ENCODE peak calls at places on chromosome X, in ten cellular contexts. One of them, this sample, is unnamed.

GRCh38 chrX:2572740-2573139 is 72.0 kb upstream of the DHRSX start:
- DNase-seq in colonic mucosa: no peak
- DNase-seq in stimulated activated naive B cell treated with anti-CD40 and anti-IgM and Interleukin-4, amounts not matched to agents 10 μg/mL and 1 μg/mL and 100 μg/mL, for 72 hours: no peak
- DNase-seq in NCI-H1092: no peak
- DNase-seq in GM04503: no peak
- DNase-seq in T-helper 2 cell: no peak
- DNase-seq in right atrium auricular region: no peak
- DNase-seq in breast epithelium: no peak
- DNase-seq in HFF-Myc: no peak
- DNase-seq in T-helper 1 cell: no peak
- DNase-seq in this sample: no peak

GRCh38 chrX:49165901-49166881 is 3.6 kb downstream of the MAGIX start:
- DNase-seq in stimulated activated naive B cell treated with anti-CD40 and anti-IgM and Interleukin-4, amounts not matched to agents 10 μg/mL and 1 μg/mL and 100 μg/mL, for 72 hours: peak; percentile 69
- DNase-seq in right atrium auricular region: peak; percentile 71
- DNase-seq in HFF-Myc: no peak
- DNase-seq in GM04503: no peak
- DNase-seq in T-helper 2 cell: peak; percentile 62
- DNase-seq in colonic mucosa: peak; percentile 86
- DNase-seq in NCI-H1092: peak; percentile 94
- DNase-seq in breast epithelium: peak; percentile 87
- DNase-seq in T-helper 1 cell: peak; percentile 87
- DNase-seq in this sample: no peak

GRCh38 chrX:39258331-39258730 is 457.1 kb downstream of the MID1IP1 start:
- DNase-seq in T-helper 2 cell: no peak
- DNase-seq in GM04503: no peak
- DNase-seq in stimulated activated naive B cell treated with anti-CD40 and anti-IgM and Interleukin-4, amounts not matched to agents 10 μg/mL and 1 μg/mL and 100 μg/mL, for 72 hours: no peak
- DNase-seq in right atrium auricular region: no peak
- DNase-seq in colonic mucosa: no peak
- DNase-seq in NCI-H1092: no peak
- DNase-seq in HFF-Myc: no peak
- DNase-seq in T-helper 1 cell: no peak
- DNase-seq in breast epithelium: no peak
- DNase-seq in this sample: no peak

GRCh38 chrX:78708171-78708570 is 39.3 kb upstream of the LPAR4 start:
- DNase-seq in stimulated activated naive B cell treated with anti-CD40 and anti-IgM and Interleukin-4, amounts not matched to agents 10 μg/mL and 1 μg/mL and 100 μg/mL, for 72 hours: no peak
- DNase-seq in T-helper 2 cell: no peak
- DNase-seq in HFF-Myc: peak; percentile 16
- DNase-seq in breast epithelium: no peak
- DNase-seq in T-helper 1 cell: peak; percentile 11
- DNase-seq in GM04503: no peak
- DNase-seq in NCI-H1092: no peak
- DNase-seq in colonic mucosa: peak; percentile 20
- DNase-seq in right atrium auricular region: no peak
- DNase-seq in this sample: peak; percentile 16

GRCh38 chrX:39675619-39676018 is 422.1 kb downstream of the BCOR start:
- DNase-seq in GM04503: no peak
- DNase-seq in HFF-Myc: no peak
- DNase-seq in colonic mucosa: peak; percentile 44
- DNase-seq in T-helper 1 cell: no peak
- DNase-seq in NCI-H1092: no peak
- DNase-seq in breast epithelium: no peak
- DNase-seq in T-helper 2 cell: no peak
- DNase-seq in stimulated activated naive B cell treated with anti-CD40 and anti-IgM and Interleukin-4, amounts not matched to agents 10 μg/mL and 1 μg/mL and 100 μg/mL, for 72 hours: no peak
- DNase-seq in right atrium auricular region: peak; percentile 68
- DNase-seq in this sample: no peak

GRCh38 chrX:80174925-80175574 is 160.5 kb downstream of the TBX22 start:
- DNase-seq in HFF-Myc: no peak
- DNase-seq in T-helper 1 cell: no peak
- DNase-seq in breast epithelium: no peak
- DNase-seq in GM04503: no peak
- DNase-seq in stimulated activated naive B cell treated with anti-CD40 and anti-IgM and Interleukin-4, amounts not matched to agents 10 μg/mL and 1 μg/mL and 100 μg/mL, for 72 hours: no peak
- DNase-seq in T-helper 2 cell: no peak
- DNase-seq in colonic mucosa: no peak
- DNase-seq in right atrium auricular region: peak; percentile 85
- DNase-seq in NCI-H1092: no peak
- DNase-seq in this sample: no peak

GRCh38 chrX:27619975-27620374 is 29.8 kb downstream of the DCAF8L2 start:
- DNase-seq in breast epithelium: no peak
- DNase-seq in GM04503: no peak
- DNase-seq in stimulated activated naive B cell treated with anti-CD40 and anti-IgM and Interleukin-4, amounts not matched to agents 10 μg/mL and 1 μg/mL and 100 μg/mL, for 72 hours: no peak
- DNase-seq in T-helper 2 cell: no peak
- DNase-seq in T-helper 1 cell: no peak
- DNase-seq in NCI-H1092: no peak
- DNase-seq in HFF-Myc: no peak
- DNase-seq in right atrium auricular region: no peak
- DNase-seq in colonic mucosa: no peak
- DNase-seq in this sample: no peak

GRCh38 chrX:40945366-40945713 is 139.9 kb upstream of the USP9X start:
- DNase-seq in HFF-Myc: no peak
- DNase-seq in T-helper 2 cell: no peak
- DNase-seq in NCI-H1092: no peak
- DNase-seq in breast epithelium: no peak
- DNase-seq in stimulated activated naive B cell treated with anti-CD40 and anti-IgM and Interleukin-4, amounts not matched to agents 10 μg/mL and 1 μg/mL and 100 μg/mL, for 72 hours: no peak
- DNase-seq in T-helper 1 cell: no peak
- DNase-seq in colonic mucosa: peak; percentile 46
- DNase-seq in right atrium auricular region: no peak
- DNase-seq in GM04503: no peak
- DNase-seq in this sample: no peak

GRCh38 chrX:130741584-130741983 is 161.4 kb downstream of the ENOX2 start:
- DNase-seq in HFF-Myc: no peak
- DNase-seq in GM04503: no peak
- DNase-seq in breast epithelium: no peak
- DNase-seq in colonic mucosa: no peak
- DNase-seq in T-helper 1 cell: no peak
- DNase-seq in right atrium auricular region: no peak
- DNase-seq in NCI-H1092: no peak
- DNase-seq in T-helper 2 cell: no peak
- DNase-seq in stimulated activated naive B cell treated with anti-CD40 and anti-IgM and Interleukin-4, amounts not matched to agents 10 μg/mL and 1 μg/mL and 100 μg/mL, for 72 hours: no peak
- DNase-seq in this sample: no peak

GRCh38 chrX:39616098-39616729 is 481.5 kb downstream of the BCOR start:
- DNase-seq in HFF-Myc: no peak
- DNase-seq in right atrium auricular region: no peak
- DNase-seq in stimulated activated naive B cell treated with anti-CD40 and anti-IgM and Interleukin-4, amounts not matched to agents 10 μg/mL and 1 μg/mL and 100 μg/mL, for 72 hours: peak; percentile 20
- DNase-seq in NCI-H1092: no peak
- DNase-seq in GM04503: no peak
- DNase-seq in colonic mucosa: no peak
- DNase-seq in breast epithelium: no peak
- DNase-seq in T-helper 2 cell: no peak
- DNase-seq in T-helper 1 cell: no peak
- DNase-seq in this sample: no peak

GRCh38 chrX:6226646-6227444 is 1.8 kb downstream of the NLGN4X start:
- DNase-seq in GM04503: no peak
- DNase-seq in stimulated activated naive B cell treated with anti-CD40 and anti-IgM and Interleukin-4, amounts not matched to agents 10 μg/mL and 1 μg/mL and 100 μg/mL, for 72 hours: no peak
- DNase-seq in breast epithelium: no peak
- DNase-seq in T-helper 2 cell: no peak
- DNase-seq in T-helper 1 cell: no peak
- DNase-seq in HFF-Myc: no peak
- DNase-seq in colonic mucosa: no peak
- DNase-seq in NCI-H1092: peak; percentile 41
- DNase-seq in right atrium auricular region: no peak
- DNase-seq in this sample: no peak

GRCh38 chrX:30971761-30972603 is 82.9 kb upstream of the TAB3 start:
- DNase-seq in right atrium auricular region: no peak
- DNase-seq in GM04503: peak; percentile 13
- DNase-seq in T-helper 1 cell: peak; percentile 25
- DNase-seq in stimulated activated naive B cell treated with anti-CD40 and anti-IgM and Interleukin-4, amounts not matched to agents 10 μg/mL and 1 μg/mL and 100 μg/mL, for 72 hours: peak; percentile 5
- DNase-seq in colonic mucosa: peak; percentile 24
- DNase-seq in NCI-H1092: peak; percentile 39
- DNase-seq in breast epithelium: no peak
- DNase-seq in T-helper 2 cell: peak; percentile 3
- DNase-seq in HFF-Myc: peak; percentile 53
- DNase-seq in this sample: peak; percentile 19

GRCh38 chrX:123561439-123562215 is 171.2 kb downstream of the THOC2 start:
- DNase-seq in NCI-H1092: no peak
- DNase-seq in right atrium auricular region: no peak
- DNase-seq in GM04503: no peak
- DNase-seq in breast epithelium: no peak
- DNase-seq in HFF-Myc: no peak
- DNase-seq in stimulated activated naive B cell treated with anti-CD40 and anti-IgM and Interleukin-4, amounts not matched to agents 10 μg/mL and 1 μg/mL and 100 μg/mL, for 72 hours: no peak
- DNase-seq in T-helper 1 cell: no peak
- DNase-seq in colonic mucosa: no peak
- DNase-seq in T-helper 2 cell: no peak
- DNase-seq in this sample: no peak

GRCh38 chrX:115582871-115583729 is 22.1 kb downstream of the PLS3 start:
- DNase-seq in NCI-H1092: no peak
- DNase-seq in GM04503: no peak
- DNase-seq in stimulated activated naive B cell treated with anti-CD40 and anti-IgM and Interleukin-4, amounts not matched to agents 10 μg/mL and 1 μg/mL and 100 μg/mL, for 72 hours: no peak
- DNase-seq in breast epithelium: no peak
- DNase-seq in right atrium auricular region: no peak
- DNase-seq in HFF-Myc: no peak
- DNase-seq in colonic mucosa: no peak
- DNase-seq in T-helper 2 cell: no peak
- DNase-seq in T-helper 1 cell: no peak
- DNase-seq in this sample: no peak

GRCh38 chrX:40996886-40997530 is 88.2 kb upstream of the USP9X start:
- DNase-seq in right atrium auricular region: no peak
- DNase-seq in stimulated activated naive B cell treated with anti-CD40 and anti-IgM and Interleukin-4, amounts not matched to agents 10 μg/mL and 1 μg/mL and 100 μg/mL, for 72 hours: no peak
- DNase-seq in HFF-Myc: peak; percentile 31
- DNase-seq in GM04503: peak; percentile 45
- DNase-seq in colonic mucosa: no peak
- DNase-seq in breast epithelium: no peak
- DNase-seq in T-helper 2 cell: no peak
- DNase-seq in NCI-H1092: no peak
- DNase-seq in T-helper 1 cell: no peak
- DNase-seq in this sample: peak; percentile 30

GRCh38 chrX:13081385-13082285 is 37.2 kb upstream of the FAM9C start:
- DNase-seq in NCI-H1092: no peak
- DNase-seq in breast epithelium: no peak
- DNase-seq in colonic mucosa: no peak
- DNase-seq in GM04503: no peak
- DNase-seq in HFF-Myc: no peak
- DNase-seq in T-helper 1 cell: peak; percentile 55
- DNase-seq in right atrium auricular region: no peak
- DNase-seq in T-helper 2 cell: no peak
- DNase-seq in stimulated activated naive B cell treated with anti-CD40 and anti-IgM and Interleukin-4, amounts not matched to agents 10 μg/mL and 1 μg/mL and 100 μg/mL, for 72 hours: peak; percentile 33
- DNase-seq in this sample: no peak

GRCh38 chrX:67939270-67939669 is 395.4 kb downstream of the AR start:
- DNase-seq in T-helper 2 cell: no peak
- DNase-seq in right atrium auricular region: no peak
- DNase-seq in breast epithelium: no peak
- DNase-seq in NCI-H1092: no peak
- DNase-seq in colonic mucosa: no peak
- DNase-seq in HFF-Myc: no peak
- DNase-seq in GM04503: no peak
- DNase-seq in stimulated activated naive B cell treated with anti-CD40 and anti-IgM and Interleukin-4, amounts not matched to agents 10 μg/mL and 1 μg/mL and 100 μg/mL, for 72 hours: no peak
- DNase-seq in T-helper 1 cell: no peak
- DNase-seq in this sample: no peak

GRCh38 chrX:151393514-151393913 is 3.5 kb upstream of the VMA21 start:
- DNase-seq in HFF-Myc: no peak
- DNase-seq in right atrium auricular region: no peak
- DNase-seq in stimulated activated naive B cell treated with anti-CD40 and anti-IgM and Interleukin-4, amounts not matched to agents 10 μg/mL and 1 μg/mL and 100 μg/mL, for 72 hours: no peak
- DNase-seq in GM04503: no peak
- DNase-seq in T-helper 2 cell: peak; percentile 55
- DNase-seq in colonic mucosa: no peak
- DNase-seq in breast epithelium: no peak
- DNase-seq in NCI-H1092: peak; percentile 13
- DNase-seq in T-helper 1 cell: peak; percentile 71
- DNase-seq in this sample: no peak

GRCh38 chrX:47198026-47198686 is 4.5 kb downstream of the UBA1 start:
- DNase-seq in stimulated activated naive B cell treated with anti-CD40 and anti-IgM and Interleukin-4, amounts not matched to agents 10 μg/mL and 1 μg/mL and 100 μg/mL, for 72 hours: no peak
- DNase-seq in colonic mucosa: no peak
- DNase-seq in GM04503: no peak
- DNase-seq in T-helper 1 cell: no peak
- DNase-seq in HFF-Myc: no peak
- DNase-seq in T-helper 2 cell: no peak
- DNase-seq in NCI-H1092: no peak
- DNase-seq in right atrium auricular region: no peak
- DNase-seq in breast epithelium: no peak
- DNase-seq in this sample: no peak

GRCh38 chrX:2679534-2680485 is 11.3 kb upstream of the CD99 start:
- DNase-seq in T-helper 1 cell: no peak
- DNase-seq in T-helper 2 cell: no peak
- DNase-seq in right atrium auricular region: no peak
- DNase-seq in breast epithelium: peak; percentile 60
- DNase-seq in NCI-H1092: no peak
- DNase-seq in stimulated activated naive B cell treated with anti-CD40 and anti-IgM and Interleukin-4, amounts not matched to agents 10 μg/mL and 1 μg/mL and 100 μg/mL, for 72 hours: no peak
- DNase-seq in GM04503: no peak
- DNase-seq in HFF-Myc: no peak
- DNase-seq in colonic mucosa: no peak
- DNase-seq in this sample: no peak

GRCh38 chrX:25083661-25084060 is 67.9 kb upstream of the ARX start:
- DNase-seq in breast epithelium: no peak
- DNase-seq in T-helper 1 cell: no peak
- DNase-seq in right atrium auricular region: no peak
- DNase-seq in colonic mucosa: no peak
- DNase-seq in NCI-H1092: no peak
- DNase-seq in T-helper 2 cell: no peak
- DNase-seq in GM04503: no peak
- DNase-seq in HFF-Myc: no peak
- DNase-seq in stimulated activated naive B cell treated with anti-CD40 and anti-IgM and Interleukin-4, amounts not matched to agents 10 μg/mL and 1 μg/mL and 100 μg/mL, for 72 hours: no peak
- DNase-seq in this sample: no peak

GRCh38 chrX:38891641-38892413 is 90.6 kb downstream of the MID1IP1 start:
- DNase-seq in colonic mucosa: no peak
- DNase-seq in stimulated activated naive B cell treated with anti-CD40 and anti-IgM and Interleukin-4, amounts not matched to agents 10 μg/mL and 1 μg/mL and 100 μg/mL, for 72 hours: peak; percentile 11
- DNase-seq in T-helper 2 cell: no peak
- DNase-seq in breast epithelium: no peak
- DNase-seq in T-helper 1 cell: peak; percentile 47
- DNase-seq in HFF-Myc: peak; percentile 39
- DNase-seq in right atrium auricular region: no peak
- DNase-seq in NCI-H1092: no peak
- DNase-seq in GM04503: no peak
- DNase-seq in this sample: no peak

GRCh38 chrX:52425710-52426245 is 57.0 kb downstream of the XAGE2 start:
- DNase-seq in GM04503: peak; percentile 2
- DNase-seq in T-helper 1 cell: no peak
- DNase-seq in stimulated activated naive B cell treated with anti-CD40 and anti-IgM and Interleukin-4, amounts not matched to agents 10 μg/mL and 1 μg/mL and 100 μg/mL, for 72 hours: no peak
- DNase-seq in breast epithelium: no peak
- DNase-seq in T-helper 2 cell: no peak
- DNase-seq in HFF-Myc: no peak
- DNase-seq in NCI-H1092: no peak
- DNase-seq in right atrium auricular region: no peak
- DNase-seq in colonic mucosa: no peak
- DNase-seq in this sample: no peak

GRCh38 chrX:134886201-134886600 is 104.6 kb upstream of the SMIM10 start:
- DNase-seq in HFF-Myc: no peak
- DNase-seq in breast epithelium: no peak
- DNase-seq in GM04503: no peak
- DNase-seq in T-helper 2 cell: no peak
- DNase-seq in NCI-H1092: no peak
- DNase-seq in colonic mucosa: no peak
- DNase-seq in stimulated activated naive B cell treated with anti-CD40 and anti-IgM and Interleukin-4, amounts not matched to agents 10 μg/mL and 1 μg/mL and 100 μg/mL, for 72 hours: no peak
- DNase-seq in T-helper 1 cell: peak; percentile 38
- DNase-seq in right atrium auricular region: no peak
- DNase-seq in this sample: no peak

GRCh38 chrX:151982217-151982616 is 7.7 kb upstream of the GABRE start:
- DNase-seq in right atrium auricular region: no peak
- DNase-seq in GM04503: peak; percentile 74
- DNase-seq in breast epithelium: no peak
- DNase-seq in NCI-H1092: no peak
- DNase-seq in colonic mucosa: peak; percentile 38
- DNase-seq in T-helper 2 cell: no peak
- DNase-seq in T-helper 1 cell: no peak
- DNase-seq in stimulated activated naive B cell treated with anti-CD40 and anti-IgM and Interleukin-4, amounts not matched to agents 10 μg/mL and 1 μg/mL and 100 μg/mL, for 72 hours: no peak
- DNase-seq in HFF-Myc: peak; percentile 12
- DNase-seq in this sample: peak; percentile 66